ENCODE peak calls at places on chromosomes 1 and 21, in eight cellular contexts. V is H9; I is transverse colon; H is adrenal gland; A is CD8-positive, alpha-beta T cell; L is caudate nucleus; M is ovary; D is thyroid gland. O is an unnamed sample.

GRCh38 chr1:2584822-2585317 is 1.7 kb upstream of the PRXL2B start:
- DNase-seq in H (no peak), A (no peak), I (no peak), D (no peak), M (no peak), V (no peak), L (no peak), O (no peak)

GRCh38 chr1:161001537-161001936 is 19.4 kb downstream of the F11R start:
- DNase-seq in V (no peak), I (no peak), L (no peak), A (no peak), H (no peak), D (peak), M (no peak), O (no peak)

GRCh38 chr1:36560177-36560576 is 77.5 kb upstream of the CSF3R start:
- DNase-seq in D (no peak), H (no peak), V (no peak), L (no peak), A (no peak), M (no peak), I (no peak), O (no peak)

GRCh38 chr1:165492845-165493244 is 47.9 kb upstream of the RXRG start:
- DNase-seq in M (no peak), H (no peak), I (no peak), D (peak), L (no peak), A (no peak), V (no peak), O (no peak)

GRCh38 chr1:23558140-23558871 is 995 bp downstream of the ID3 start:
- DNase-seq in V (peak), H (peak), M (peak), A (no peak), I (peak), D (peak), L (no peak), O (no peak)

GRCh38 chr1:233885196-233886028 is 19.1 kb upstream of the SLC35F3 start:
- DNase-seq in A (no peak), D (no peak), M (no peak), V (no peak), L (no peak), I (no peak), H (no peak), O (no peak)

GRCh38 chr1:184945034-184945433 is 29.3 kb downstream of the NIBAN1 start:
- DNase-seq in I (no peak), A (no peak), V (no peak), H (no peak), L (no peak), M (no peak), D (no peak), O (no peak)

GRCh38 chr21:30580132-30580531 is 10.1 kb downstream of the KRTAP22-2 start:
- DNase-seq in D (peak), H (no peak), I (no peak), M (no peak), V (no peak), A (no peak), L (no peak), O (no peak)

GRCh38 chr21:45780647-45781046 is 137.1 kb downstream of the PCBP3 start:
- DNase-seq in D (no peak), A (no peak), I (no peak), M (no peak), V (no peak), H (no peak), L (no peak), O (no peak)

GRCh38 chr1:21914880-21915640 is 22.1 kb downstream of the HSPG2 start:
- DNase-seq in I (peak), L (no peak), H (no peak), M (no peak), A (no peak), D (peak), V (no peak), O (peak)

GRCh38 chr1:18637962-18638817 is 7.5 kb downstream of the PAX7 start:
- DNase-seq in L (no peak), M (no peak), A (no peak), D (no peak), H (no peak), V (no peak), I (no peak), O (no peak)

GRCh38 chr1:173431663-173432045 is 45.5 kb upstream of the PRDX6 start:
- DNase-seq in V (no peak), H (no peak), I (no peak), M (no peak), A (no peak), D (no peak), L (no peak), O (no peak)

GRCh38 chr1:64320470-64320869 is 117.0 kb downstream of the UBE2U start:
- DNase-seq in M (no peak), V (no peak), A (no peak), I (no peak), H (no peak), D (no peak), L (no peak), O (no peak)

GRCh38 chr1:177953549-177953948 is 16.3 kb downstream of the SEC16B start:
- DNase-seq in A (no peak), D (no peak), M (no peak), V (no peak), L (no peak), I (no peak), H (no peak), O (no peak)

GRCh38 chr1:15994590-15995351 is 9.3 kb upstream of the SRARP start:
- DNase-seq in M (peak), A (no peak), V (peak), L (peak), H (peak), I (peak), D (peak), O (peak)

GRCh38 chr1:147267711-147268110 is 25.2 kb downstream of the CHD1L start:
- DNase-seq in D (no peak), M (no peak), H (no peak), A (no peak), L (no peak), I (no peak), V (no peak), O (no peak)

GRCh38 chr21:23951251-23951650 is 1656.0 kb downstream of the MRPL39 start:
- DNase-seq in V (no peak), I (no peak), M (no peak), D (no peak), L (no peak), H (no peak), A (no peak), O (no peak)

GRCh38 chr21:23960769-23961168 is 1646.5 kb downstream of the MRPL39 start:
- DNase-seq in L (no peak), M (no peak), V (no peak), D (no peak), H (no peak), A (no peak), I (no peak), O (no peak)

GRCh38 chr21:23952269-23952668 is 1655.0 kb downstream of the MRPL39 start:
- DNase-seq in L (no peak), A (no peak), V (no peak), I (no peak), M (no peak), H (no peak), D (no peak), O (no peak)

GRCh38 chr21:23950344-23950743 is 1656.9 kb downstream of the MRPL39 start:
- DNase-seq in L (no peak), D (no peak), M (no peak), V (no peak), I (no peak), A (no peak), H (no peak), O (no peak)

GRCh38 chr21:23955130-23955873 is 1652.0 kb downstream of the MRPL39 start:
- DNase-seq in L (no peak), D (no peak), H (no peak), A (no peak), I (no peak), M (no peak), V (no peak), O (no peak)
- H3K27ac ChIP-seq in L (no peak), D (no peak), H (no peak), A (no peak), I (no peak), M (no peak), V (no peak), O (no peak)

DNA sequence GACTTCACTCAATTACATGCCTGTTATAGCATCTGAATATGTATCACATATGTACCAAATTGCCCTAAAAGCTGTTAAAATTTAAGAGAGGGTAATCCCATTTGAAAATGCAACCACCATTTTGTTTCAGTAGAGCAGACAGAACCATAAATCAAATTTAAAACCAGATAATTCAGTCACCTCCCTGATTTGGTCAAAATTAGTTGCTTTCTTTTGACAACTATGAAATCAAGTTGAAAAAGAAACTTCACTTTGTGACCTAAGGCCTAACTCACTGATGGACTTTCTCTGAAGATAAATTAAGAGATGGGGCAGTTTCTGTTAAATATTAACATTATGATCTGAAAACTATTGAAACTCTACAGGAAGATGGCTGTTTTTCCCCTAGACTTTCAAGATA is 6.7 kb downstream of the GORAB start:
- DNase-seq in A (no peak), M (no peak), L (no peak), V (no peak), H (no peak), I (no peak), D (no peak), O (no peak)
- H3K27ac ChIP-seq in A (no peak), M (no peak), L (no peak), V (no peak), H (no peak), I (no peak), D (no peak), O (no peak)

GRCh38 chr1:31413405-31414005 is 492 bp downstream of the SERINC2 start:
- DNase-seq in A (peak), L (no peak), I (peak), H (peak), M (peak), V (no peak), D (peak), O (no peak)
- H3K27ac ChIP-seq in A (no peak), L (no peak), I (peak), H (peak), M (no peak), V (no peak), D (peak), O (no peak)

DNA sequence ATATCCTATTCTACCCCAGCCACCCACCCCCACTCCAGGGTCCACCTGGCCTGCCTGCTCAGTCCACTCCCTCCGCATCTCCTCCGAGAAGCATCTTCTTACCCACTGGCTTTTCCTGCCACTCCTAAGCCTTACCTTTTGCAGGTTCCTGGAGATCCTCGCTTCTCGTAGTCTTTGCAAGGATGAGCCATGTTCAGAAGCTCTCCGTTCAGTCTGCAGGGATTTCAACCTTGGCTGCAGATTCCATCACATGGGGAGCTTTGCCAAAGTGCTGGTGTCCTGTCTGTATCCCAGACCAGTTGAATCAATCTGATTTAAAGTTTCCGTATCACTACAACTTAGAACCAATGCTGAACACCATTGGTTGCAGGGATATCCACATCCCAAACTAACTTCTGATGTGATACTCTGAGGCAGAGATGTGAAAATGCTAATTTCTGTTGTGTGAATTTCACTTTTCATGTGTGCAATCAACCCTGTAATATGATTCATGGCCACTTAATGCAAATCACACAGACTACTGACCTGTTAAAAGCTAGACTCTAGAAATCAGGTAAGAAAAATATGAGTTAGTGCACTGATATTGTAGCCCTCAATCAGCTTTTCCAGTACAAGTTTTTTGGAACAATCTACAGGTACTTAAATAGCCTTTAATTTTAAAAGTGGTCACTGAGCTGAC is 61.9 kb downstream of the CAPN2 start:
- DNase-seq in V (peak), D (no peak), H (no peak), M (no peak), I (no peak), L (no peak), A (no peak), O (no peak)
- H3K27ac ChIP-seq in V (no peak), D (peak), H (peak), M (no peak), I (no peak), L (no peak), A (no peak), O (peak)

DNA sequence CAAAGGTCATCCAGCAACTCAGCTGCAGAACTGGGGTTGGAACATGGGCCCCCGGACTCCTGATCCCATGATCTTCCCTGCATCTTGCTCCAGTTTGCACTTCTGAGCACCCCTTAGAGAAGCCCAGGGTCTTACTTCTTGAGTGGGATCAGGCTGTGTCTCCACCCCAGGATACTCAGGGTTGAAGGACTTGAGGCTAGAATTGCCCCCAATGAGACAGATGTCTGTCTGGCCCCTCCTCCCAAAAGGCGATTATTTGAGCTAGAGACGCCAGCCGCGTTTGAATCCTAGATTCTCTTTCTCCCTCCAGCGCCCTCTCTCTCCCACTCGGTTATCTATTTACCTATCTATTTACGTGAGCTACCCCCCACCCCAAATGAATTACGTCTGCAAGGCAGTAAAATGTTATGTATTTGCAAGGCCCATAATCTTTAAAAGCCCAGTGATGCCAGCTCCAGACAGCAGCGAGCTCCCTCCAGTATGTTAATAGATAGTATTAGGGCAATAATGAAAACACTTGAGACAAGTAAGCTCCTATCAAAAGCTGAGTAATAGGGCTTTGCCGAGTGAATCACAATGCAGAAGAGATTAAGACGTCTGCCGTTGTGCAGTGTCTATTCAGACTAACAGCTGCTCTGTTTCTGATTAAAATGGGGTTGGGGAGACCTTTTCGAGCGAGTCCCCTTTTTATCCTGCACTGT is 46.3 kb upstream of the FOXO6 start:
- DNase-seq in M (no peak), L (no peak), I (no peak), A (no peak), V (no peak), D (no peak), H (no peak), O (no peak)
- H3K27ac ChIP-seq in M (no peak), L (no peak), I (no peak), A (no peak), V (no peak), D (no peak), H (no peak), O (no peak)

O was measured in substantia nigra.